ENCODE peak calls at places on chromosomes 13 and 19, in nine cellular contexts. U is heart left ventricle, L is body of pancreas, C is Peyer's patch, G is adrenal gland, P is upper lobe of left lung, W is suprapubic skin, I is IMR-90, Q is H54. N is an unnamed sample.

GRCh38 chr19:7722231-7722651 is 9.7 kb downstream of the CLEC4G start:
- DNase-seq in U (no peak), L (no peak), C (no peak), W (no peak), G (no peak), P (no peak), Q (no peak), I (no peak), N (no peak)

GRCh38 chr13:106449096-106449495 is 86.4 kb downstream of the EFNB2 start:
- DNase-seq in Q (no peak), L (no peak), G (no peak), P (no peak), U (no peak), C (no peak), W (no peak), I (no peak), N (no peak)

GRCh38 chr19:56603829-56604228 is 8.7 kb downstream of the ZNF71 start:
- DNase-seq in P (no peak), C (no peak), U (no peak), G (no peak), L (no peak), Q (no peak), I (peak; percentile 24), W (no peak), N (no peak)

GRCh38 chr13:106464076-106464475 is 71.4 kb downstream of the EFNB2 start:
- DNase-seq in G (no peak), C (no peak), L (no peak), W (no peak), P (no peak), U (no peak), Q (no peak), I (no peak), N (no peak)

GRCh38 chr13:27406178-27406939 is 18.1 kb upstream of the GTF3A start:
- DNase-seq in Q (peak; percentile 26), G (no peak), U (no peak), C (no peak), W (no peak), P (no peak), I (peak; percentile 49), L (peak; percentile 60), N (no peak)

GRCh38 chr13:114027826-114028225 is 54.0 kb upstream of the C13orf46 start:
- DNase-seq in P (no peak), C (no peak), U (peak; percentile 44), L (no peak), W (no peak), Q (no peak), G (no peak), I (no peak), N (no peak)

GRCh38 chr19:19342086-19343015 is 21.7 kb downstream of the MAU2 start:
- DNase-seq in Q (peak; percentile 71), P (peak; percentile 70), I (peak; percentile 46), L (peak; percentile 74), C (peak; percentile 79), U (peak; percentile 76), W (no peak), G (peak; percentile 90), N (no peak)

GRCh38 chr19:38482496-38482895 is 49.0 kb downstream of the RYR1 start:
- DNase-seq in C (no peak), G (no peak), I (no peak), U (no peak), L (no peak), W (no peak), Q (no peak), P (no peak), N (no peak)

DNA sequence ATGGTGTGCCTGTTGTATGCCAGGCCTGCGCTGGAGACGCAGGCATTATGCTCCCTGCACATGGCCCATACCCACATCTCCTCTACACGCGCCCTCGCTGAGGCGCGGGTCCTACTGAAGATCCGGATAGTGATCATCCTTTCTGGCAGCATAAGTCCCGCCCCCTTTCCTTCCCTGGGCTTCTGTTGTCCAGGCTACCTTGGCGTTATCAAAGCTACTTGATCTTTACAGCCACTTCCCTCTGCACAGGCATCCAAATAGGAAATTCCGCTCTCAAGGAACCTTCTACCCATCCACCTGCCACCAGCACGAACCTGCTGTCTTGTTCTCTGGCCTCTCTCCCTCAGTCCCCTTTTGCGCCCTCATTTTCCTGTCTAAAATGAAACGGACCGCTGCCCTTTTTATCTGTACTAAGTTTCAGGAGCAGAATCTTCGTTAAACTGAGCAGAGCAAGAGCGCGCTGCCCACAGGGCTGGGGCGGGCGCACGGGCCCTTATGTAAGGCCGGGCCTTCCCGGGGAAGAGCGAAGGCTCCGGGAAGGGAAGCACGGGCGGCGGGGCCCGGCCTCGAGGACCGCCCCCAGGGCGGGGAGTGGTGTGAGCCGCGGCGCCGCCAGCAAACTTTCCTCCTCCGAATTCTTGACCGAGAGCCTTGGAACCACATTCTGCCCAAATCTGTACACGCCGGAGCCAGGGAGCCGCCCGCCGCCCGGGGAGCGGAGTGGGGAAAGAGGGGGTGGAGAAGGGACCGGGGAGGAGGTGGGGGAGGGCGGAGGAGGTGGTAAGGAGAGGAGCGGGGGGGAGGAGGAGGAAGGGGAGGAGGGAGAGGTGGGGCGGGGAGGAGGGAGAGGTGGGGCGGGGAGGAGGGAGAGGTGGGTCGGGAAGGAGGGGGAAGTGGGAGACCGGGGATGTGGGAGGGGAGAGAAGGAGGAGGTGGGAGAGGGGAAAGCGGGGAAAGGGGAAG is 919 bp upstream of the UBE2L5 start:
- DNase-seq in C (peak; percentile 85), G (peak; percentile 84), W (peak; percentile 92), P (peak; percentile 83), L (peak; percentile 85), U (peak; percentile 93), Q (peak; percentile 50), I (peak; percentile 80), N (peak; percentile 95)
- TF ChIP-seq POLR2A in C (peak; percentile 45), G (peak; percentile 81), W (peak; percentile 48), P (peak; percentile 78), L (peak; percentile 94), U (no peak), Q (no peak), I (no peak), N (peak; percentile 85)

GRCh38 chr19:33150852-33151518 is 19.1 kb downstream of the WDR88 start:
- DNase-seq in U (no peak), W (no peak), Q (no peak), G (no peak), P (no peak), C (no peak), L (no peak), I (no peak), N (no peak)

GRCh38 chr19:33143897-33144405 is 12.0 kb downstream of the WDR88 start:
- DNase-seq in W (peak; percentile 84), G (peak; percentile 77), C (peak; percentile 77), L (peak; percentile 64), P (peak; percentile 81), I (peak; percentile 42), U (peak; percentile 79), Q (peak; percentile 87), N (no peak)

GRCh38 chr19:33147538-33147937 is 15.6 kb downstream of the WDR88 start:
- DNase-seq in P (no peak), C (no peak), W (no peak), G (no peak), Q (no peak), U (no peak), I (no peak), L (no peak), N (no peak)

GRCh38 chr19:33152178-33152577 is 20.3 kb downstream of the WDR88 start:
- DNase-seq in W (no peak), I (peak; percentile 50), G (no peak), P (no peak), Q (no peak), L (no peak), C (no peak), U (no peak), N (no peak)

DNA sequence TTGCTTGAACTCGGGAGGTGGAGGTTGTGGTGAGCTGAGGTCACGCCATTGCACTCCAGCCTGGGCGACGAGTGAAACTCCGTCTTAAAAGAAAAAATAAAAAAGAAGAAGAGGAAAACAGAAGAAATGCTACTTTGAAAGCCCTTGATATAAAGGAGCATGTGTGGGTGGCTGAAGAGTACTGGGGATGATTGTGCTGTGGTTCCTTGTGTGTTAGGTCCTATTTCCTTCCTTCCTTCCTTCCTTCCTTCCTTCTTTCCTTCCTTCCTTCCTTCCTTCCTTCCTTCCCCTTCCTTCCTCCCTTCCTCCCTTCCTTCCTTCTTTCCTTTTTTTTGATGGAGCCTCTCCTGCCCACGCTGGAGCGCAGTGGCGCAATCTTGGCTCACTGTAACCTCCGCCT is 14.3 kb downstream of the WDR88 start:
- DNase-seq in L (no peak), C (no peak), G (no peak), I (no peak), W (no peak), Q (no peak), P (no peak), U (no peak), N (no peak)
- TF ChIP-seq POLR2A in L (no peak), C (no peak), G (no peak), I (no peak), W (no peak), Q (no peak), P (no peak), U (no peak), N (no peak)

GRCh38 chr19:1085053-1085658 is 10.0 kb downstream of the POLR2E start:
- DNase-seq in W (no peak), L (no peak), I (no peak), U (no peak), G (no peak), P (no peak), Q (no peak), C (no peak), N (no peak)
- TF ChIP-seq POLR2A in W (no peak), L (no peak), I (no peak), U (no peak), G (no peak), P (no peak), Q (no peak), C (no peak), N (no peak)

GRCh38 chr19:54461201-54462071 is 2.1 kb downstream of the LENG9 start:
- DNase-seq in G (no peak), Q (no peak), C (no peak), I (peak; percentile 54), U (no peak), P (no peak), L (no peak), W (peak; percentile 75), N (no peak)

GRCh38 chr19:54462072-54462712 is 1.4 kb downstream of the LENG9 start:
- DNase-seq in I (no peak), G (no peak), Q (no peak), L (peak; percentile 72), U (no peak), W (peak; percentile 78), P (no peak), C (no peak), N (no peak)

GRCh38 chr19:54463531-54464043 is at the start of gene LENG9:
- DNase-seq in L (peak; percentile 100), U (peak; percentile 97), P (peak; percentile 100), W (peak; percentile 100), Q (peak; percentile 93), G (peak; percentile 99), C (peak; percentile 99), I (peak; percentile 97), N (peak; percentile 100)

GRCh38 chr19:54464044-54464623 is 556 bp upstream of the LENG9 start:
- DNase-seq in L (peak; percentile 98), W (peak; percentile 98), U (peak; percentile 86), P (peak; percentile 98), G (peak; percentile 94), I (peak; percentile 49), C (peak; percentile 95), Q (peak; percentile 94), N (peak; percentile 96)

DNA sequence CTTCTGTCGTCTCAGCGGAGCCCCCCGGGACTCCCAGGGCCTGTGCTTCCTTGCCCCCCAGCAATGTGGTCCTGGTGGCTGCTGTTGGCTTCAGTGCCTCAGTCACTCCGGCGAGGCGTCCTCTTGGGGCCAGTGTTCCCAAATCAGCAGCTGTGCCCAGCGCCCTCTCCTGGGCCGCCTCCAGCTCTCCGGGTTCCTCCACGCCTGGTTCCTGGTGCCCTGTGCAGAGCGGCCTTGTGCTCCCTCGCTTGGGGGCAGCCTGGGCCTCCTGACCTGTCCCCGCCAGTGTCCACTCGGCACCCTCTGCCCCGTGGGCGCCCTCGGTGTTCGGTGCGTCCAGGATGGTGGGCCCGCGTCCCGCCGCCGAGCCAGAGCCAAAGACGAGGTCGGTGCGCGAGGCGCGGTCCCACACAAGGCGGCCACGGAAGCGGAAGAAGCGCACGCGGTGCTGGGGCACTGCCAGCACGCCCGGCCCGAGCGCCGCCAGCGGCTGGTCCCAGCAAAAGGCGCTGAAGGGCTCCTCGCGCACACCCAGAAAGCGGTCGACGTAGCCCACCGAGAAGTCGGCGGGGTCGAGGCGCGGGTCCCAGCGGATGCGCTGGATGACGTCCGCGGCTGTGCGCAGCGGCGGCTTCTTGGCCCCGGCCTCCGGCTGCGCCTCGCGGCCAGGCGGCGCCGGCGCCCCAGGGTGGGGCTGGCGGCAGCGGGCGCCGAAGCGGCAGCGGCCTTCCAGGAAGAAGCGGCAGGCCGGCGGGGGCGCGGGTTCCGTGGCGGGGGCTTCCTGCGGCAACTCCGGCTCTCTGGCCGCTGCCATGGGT is 656 bp downstream of the LENG9 start:
- DNase-seq in Q (no peak), U (peak; percentile 87), W (peak; percentile 88), I (peak; percentile 46), G (peak; percentile 81), L (peak; percentile 83), C (peak; percentile 87), P (peak; percentile 79), N (no peak)
- TF ChIP-seq POLR2A in Q (no peak), U (no peak), W (no peak), I (peak; percentile 61), G (no peak), L (peak; percentile 52), C (no peak), P (no peak), N (peak; percentile 3)